ENCODE peak calls at places on chromosomes 3 and 15, in four cellular contexts. K is H1, H is GM12878, D is HepG2. X is an unnamed sample.

GRCh38 chr3:29382399-29382798 is 101.5 kb downstream of the RBMS3 start:
- DNase-seq in D (no peak), H (no peak), K (no peak), X (no peak)

GRCh38 chr3:124676236-124676635 is 54.0 kb upstream of the UMPS start:
- DNase-seq in D (no peak), H (no peak), K (no peak), X (no peak)

GRCh38 chr3:171745577-171746319 is 64.5 kb downstream of the PLD1 start:
- DNase-seq in D (no peak), K (no peak), H (no peak), X (no peak)

GRCh38 chr15:73598540-73599195 is 34.5 kb downstream of the NPTN start:
- DNase-seq in H (no peak), K (no peak), D (no peak), X (no peak)

GRCh38 chr15:80059786-80060489 is 462 bp downstream of the ZFAND6 start:
- DNase-seq in K (peak; percentile 27), D (peak; percentile 24), H (no peak), X (peak; percentile 44)

GRCh38 chr3:42734263-42734860 is 31.8 kb upstream of the HHATL start:
- DNase-seq in K (no peak), H (no peak), D (no peak), X (no peak)

GRCh38 chr3:44343421-44343820 is 4.9 kb downstream of the TCAIM start:
- DNase-seq in D (no peak), H (no peak), K (no peak), X (no peak)

GRCh38 chr15:54840999-54841398 is 355.7 kb downstream of the RSL24D1 start:
- DNase-seq in K (peak; percentile 34), D (no peak), H (no peak), X (peak; percentile 30)

GRCh38 chr3:51145811-51146585 is 239.1 kb upstream of the MANF start:
- DNase-seq in K (no peak), H (no peak), D (no peak), X (no peak)

GRCh38 chr3:47008851-47009224 is 29.4 kb downstream of the NBEAL2 start:
- DNase-seq in D (no peak), H (no peak), K (no peak), X (no peak)
- H3K9ac ChIP-seq in D (no peak overlapping the region), H (no peak overlapping the region), K (peak overlapping the region; percentile 16), X (peak overlapping the region; percentile 26)

GRCh38 chr3:9012521-9012920 is 49.2 kb upstream of the RAD18 start:
- DNase-seq in K (no peak), D (no peak), H (no peak), X (no peak)

GRCh38 chr3:9009976-9010545 is 46.8 kb upstream of the RAD18 start:
- DNase-seq in D (no peak), H (no peak), K (no peak), X (no peak)

GRCh38 chr3:9007928-9008327 is 44.7 kb upstream of the RAD18 start:
- DNase-seq in K (no peak), H (no peak), D (no peak), X (no peak)

GRCh38 chr3:9008550-9009255 is 45.4 kb upstream of the RAD18 start:
- DNase-seq in K (no peak), D (no peak), H (no peak), X (no peak)

GRCh38 chr3:9007213-9007612 is 43.9 kb upstream of the RAD18 start:
- DNase-seq in D (peak; percentile 23), H (no peak), K (no peak), X (no peak)
- TF ChIP-seq SUZ12 in D (no peak), H (no peak), K (no peak), X (no peak)

GRCh38 chr3:88311826-88312225 is 162.1 kb downstream of the C3orf38 start:
- DNase-seq in H (no peak), D (no peak), K (no peak), X (no peak)
- H3K4me3 ChIP-seq in H (no peak overlapping the region), D (no peak overlapping the region), K (no peak overlapping the region), X (no peak overlapping the region)

GRCh38 chr15:47397587-47397986 is 319.7 kb upstream of the SEMA6D start:
- DNase-seq in H (no peak), K (no peak), D (no peak), X (no peak)

GRCh38 chr15:47398594-47398993 is 318.7 kb upstream of the SEMA6D start:
- DNase-seq in H (no peak), K (no peak), D (no peak), X (no peak)

GRCh38 chr15:47398115-47398514 is 319.2 kb upstream of the SEMA6D start:
- DNase-seq in K (no peak), H (no peak), D (no peak), X (no peak)

GRCh38 chr15:47390208-47390765 is 327.0 kb upstream of the SEMA6D start:
- DNase-seq in H (no peak), D (no peak), K (no peak), X (no peak)

DNA sequence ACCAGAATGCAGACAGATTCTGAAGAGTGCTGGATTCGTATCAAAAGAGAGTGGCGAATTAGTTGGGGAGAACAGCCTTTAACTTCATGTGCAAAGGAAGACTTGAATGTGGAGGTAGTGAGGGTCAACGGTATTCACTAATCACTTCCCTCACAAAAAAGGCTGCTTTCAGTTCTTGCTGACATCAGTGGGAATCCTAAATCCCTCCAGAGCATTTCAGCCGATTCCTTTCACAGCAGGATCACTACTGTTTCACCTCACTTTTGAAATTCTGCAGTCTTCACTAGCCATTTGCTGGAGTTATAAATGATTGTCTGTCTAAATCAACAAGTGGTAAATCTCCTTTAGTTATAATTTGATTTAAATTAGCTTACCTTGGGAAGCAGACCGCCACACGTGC is 322.9 kb upstream of the SEMA6D start:
- DNase-seq in D (no peak), K (no peak), H (no peak), X (peak; percentile 16)
- H3K9ac ChIP-seq in D (no peak overlapping the region), K (no peak overlapping the region), H (no peak overlapping the region), X (no peak overlapping the region)

GRCh38 chr3:73511555-73511954 is 113.2 kb downstream of the PDZRN3 start:
- DNase-seq in K (no peak), D (no peak), H (no peak), X (peak; percentile 20)
- TF ChIP-seq SUZ12 in K (no peak), D (no peak), H (no peak), X (no peak)

X was measured in NT2/D1.